ENCODE peak calls at places on chromosomes 13 and 19, in nine cellular contexts. One of them, this sample, is unnamed.

GRCh38 chr19:55590621-55591020 is 8.7 kb downstream of the FIZ1 start:
- DNase-seq in heart right ventricle: no peak
- DNase-seq in fibroblast of lung: no peak
- DNase-seq in uterus: no peak
- DNase-seq in foreskin fibroblast: peak
- DNase-seq in psoas muscle: no peak
- DNase-seq in Calu3: no peak
- DNase-seq in endothelial cell: no peak
- DNase-seq in breast epithelium: no peak
- DNase-seq in this sample: no peak

GRCh38 chr13:26487781-26488180 is 69.7 kb upstream of the WASF3 start:
- DNase-seq in fibroblast of lung: no peak
- DNase-seq in breast epithelium: no peak
- DNase-seq in foreskin fibroblast: no peak
- DNase-seq in endothelial cell: no peak
- DNase-seq in uterus: no peak
- DNase-seq in heart right ventricle: no peak
- DNase-seq in Calu3: no peak
- DNase-seq in psoas muscle: no peak
- DNase-seq in this sample: no peak

GRCh38 chr19:3609779-3610719 is 3.4 kb upstream of the TBXA2R start:
- DNase-seq in Calu3: no peak
- DNase-seq in endothelial cell: no peak
- DNase-seq in uterus: no peak
- DNase-seq in breast epithelium: no peak
- DNase-seq in fibroblast of lung: no peak
- DNase-seq in foreskin fibroblast: no peak
- DNase-seq in psoas muscle: no peak
- DNase-seq in heart right ventricle: peak
- DNase-seq in this sample: no peak

GRCh38 chr19:51066816-51067215 is 1.9 kb upstream of the KLK13 start:
- DNase-seq in fibroblast of lung: no peak
- DNase-seq in heart right ventricle: no peak
- DNase-seq in uterus: no peak
- DNase-seq in endothelial cell: no peak
- DNase-seq in breast epithelium: no peak
- DNase-seq in foreskin fibroblast: no peak
- DNase-seq in Calu3: no peak
- DNase-seq in psoas muscle: no peak
- DNase-seq in this sample: no peak

GRCh38 chr13:20090349-20090748 is 70.5 kb downstream of the GJA3 start:
- DNase-seq in psoas muscle: no peak
- DNase-seq in endothelial cell: no peak
- DNase-seq in fibroblast of lung: peak
- DNase-seq in breast epithelium: no peak
- DNase-seq in Calu3: no peak
- DNase-seq in uterus: no peak
- DNase-seq in foreskin fibroblast: no peak
- DNase-seq in heart right ventricle: no peak
- DNase-seq in this sample: no peak

GRCh38 chr19:30645946-30646577 is 273.9 kb downstream of the ZNF536 start:
- DNase-seq in fibroblast of lung: no peak
- DNase-seq in endothelial cell: no peak
- DNase-seq in psoas muscle: no peak
- DNase-seq in uterus: no peak
- DNase-seq in heart right ventricle: no peak
- DNase-seq in foreskin fibroblast: no peak
- DNase-seq in breast epithelium: no peak
- DNase-seq in Calu3: no peak
- DNase-seq in this sample: no peak

GRCh38 chr13:85690368-85690767 is 108.9 kb downstream of the SLITRK6 start:
- DNase-seq in fibroblast of lung: no peak
- DNase-seq in psoas muscle: no peak
- DNase-seq in heart right ventricle: no peak
- DNase-seq in uterus: no peak
- DNase-seq in foreskin fibroblast: no peak
- DNase-seq in breast epithelium: no peak
- DNase-seq in endothelial cell: no peak
- DNase-seq in Calu3: no peak
- DNase-seq in this sample: no peak

GRCh38 chr13:25872871-25873607 is 178.8 kb downstream of the SHISA2 start:
- DNase-seq in fibroblast of lung: no peak
- DNase-seq in psoas muscle: no peak
- DNase-seq in uterus: no peak
- DNase-seq in endothelial cell: no peak
- DNase-seq in breast epithelium: no peak
- DNase-seq in Calu3: no peak
- DNase-seq in foreskin fibroblast: no peak
- DNase-seq in heart right ventricle: no peak
- DNase-seq in this sample: no peak

GRCh38 chr13:25286308-25286968 is 850 bp downstream of the MTMR6 start:
- DNase-seq in fibroblast of lung: peak
- DNase-seq in psoas muscle: no peak
- DNase-seq in endothelial cell: peak
- DNase-seq in breast epithelium: no peak
- DNase-seq in foreskin fibroblast: peak
- DNase-seq in uterus: no peak
- DNase-seq in Calu3: no peak
- DNase-seq in heart right ventricle: no peak
- DNase-seq in this sample: no peak

GRCh38 chr13:27005976-27006518 is 165.6 kb downstream of the USP12 start:
- DNase-seq in endothelial cell: no peak
- DNase-seq in breast epithelium: no peak
- DNase-seq in fibroblast of lung: no peak
- DNase-seq in psoas muscle: no peak
- DNase-seq in Calu3: no peak
- DNase-seq in foreskin fibroblast: no peak
- DNase-seq in uterus: no peak
- DNase-seq in heart right ventricle: no peak
- DNase-seq in this sample: no peak

GRCh38 chr13:64798422-64798821 is 2431.7 kb downstream of the PCDH9 start:
- DNase-seq in breast epithelium: no peak
- DNase-seq in heart right ventricle: no peak
- DNase-seq in foreskin fibroblast: no peak
- DNase-seq in endothelial cell: no peak
- DNase-seq in fibroblast of lung: no peak
- DNase-seq in psoas muscle: no peak
- DNase-seq in uterus: no peak
- DNase-seq in Calu3: no peak
- DNase-seq in this sample: no peak

GRCh38 chr13:111505175-111505777 is 184.8 kb downstream of the TEX29 start:
- DNase-seq in Calu3: no peak
- DNase-seq in heart right ventricle: no peak
- DNase-seq in endothelial cell: peak
- DNase-seq in breast epithelium: peak
- DNase-seq in uterus: no peak
- DNase-seq in psoas muscle: no peak
- DNase-seq in foreskin fibroblast: no peak
- DNase-seq in fibroblast of lung: no peak
- DNase-seq in this sample: no peak
- TF ChIP-seq CTCF in Calu3: no peak
- TF ChIP-seq CTCF in heart right ventricle: peak
- TF ChIP-seq CTCF in endothelial cell: peak
- TF ChIP-seq CTCF in breast epithelium: no peak
- TF ChIP-seq CTCF in uterus: no peak
- TF ChIP-seq CTCF in psoas muscle: peak
- TF ChIP-seq CTCF in foreskin fibroblast: no peak
- TF ChIP-seq CTCF in fibroblast of lung: peak
- TF ChIP-seq CTCF in this sample: no peak

GRCh38 chr19:2207991-2208860 is 27.9 kb downstream of the PLEKHJ1 start:
- DNase-seq in fibroblast of lung: peak
- DNase-seq in heart right ventricle: peak
- DNase-seq in foreskin fibroblast: peak
- DNase-seq in endothelial cell: no peak
- DNase-seq in psoas muscle: peak
- DNase-seq in Calu3: no peak
- DNase-seq in uterus: no peak
- DNase-seq in breast epithelium: no peak
- DNase-seq in this sample: no peak
- TF ChIP-seq CTCF in fibroblast of lung: peak
- TF ChIP-seq CTCF in heart right ventricle: peak
- TF ChIP-seq CTCF in foreskin fibroblast: peak
- TF ChIP-seq CTCF in endothelial cell: no peak
- TF ChIP-seq CTCF in psoas muscle: no peak
- TF ChIP-seq CTCF in Calu3: no peak
- TF ChIP-seq CTCF in uterus: no peak
- TF ChIP-seq CTCF in breast epithelium: no peak
- TF ChIP-seq CTCF in this sample: no peak

DNA sequence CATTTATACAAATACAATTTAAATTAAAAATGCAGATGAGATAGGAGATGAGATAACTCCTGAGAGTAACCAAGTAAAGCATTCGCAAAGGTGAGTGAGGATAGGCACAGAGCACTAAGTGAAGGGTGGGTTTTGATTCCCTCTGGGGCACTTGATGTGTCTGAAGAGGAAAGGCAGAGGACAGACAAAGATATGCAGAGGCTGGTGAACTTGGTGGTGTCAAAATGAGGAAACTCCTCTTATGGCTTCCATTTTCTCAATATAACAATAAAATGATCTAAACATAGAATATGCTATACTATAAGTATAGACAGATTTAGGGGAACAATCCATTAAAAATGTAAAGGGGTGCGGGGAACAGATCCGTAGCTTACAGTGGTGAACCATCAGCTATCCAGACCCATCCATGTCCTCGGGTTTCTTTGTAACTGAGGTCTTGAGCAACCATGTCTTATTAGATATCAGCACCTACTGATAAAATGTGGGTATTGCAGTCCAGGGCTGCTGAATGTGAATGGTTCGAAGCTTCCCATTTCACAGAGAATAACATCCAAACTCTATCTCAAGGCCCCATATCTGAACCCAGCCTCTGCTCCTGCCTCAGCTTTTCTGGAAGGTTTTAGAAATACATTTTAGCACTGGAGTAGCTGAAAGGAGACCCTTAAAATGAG is 73.9 kb upstream of the SLC10A2 start:
- DNase-seq in Calu3: peak
- DNase-seq in uterus: no peak
- DNase-seq in fibroblast of lung: peak
- DNase-seq in endothelial cell: peak
- DNase-seq in foreskin fibroblast: peak
- DNase-seq in psoas muscle: no peak
- DNase-seq in breast epithelium: no peak
- DNase-seq in heart right ventricle: no peak
- DNase-seq in this sample: no peak
- TF ChIP-seq CTCF in Calu3: no peak
- TF ChIP-seq CTCF in uterus: no peak
- TF ChIP-seq CTCF in fibroblast of lung: peak
- TF ChIP-seq CTCF in endothelial cell: peak
- TF ChIP-seq CTCF in foreskin fibroblast: peak
- TF ChIP-seq CTCF in psoas muscle: peak
- TF ChIP-seq CTCF in breast epithelium: no peak
- TF ChIP-seq CTCF in heart right ventricle: peak
- TF ChIP-seq CTCF in this sample: no peak

GRCh38 chr19:11197291-11198174 is at the start of gene KANK2:
- DNase-seq in breast epithelium: peak
- DNase-seq in psoas muscle: peak
- DNase-seq in foreskin fibroblast: peak
- DNase-seq in heart right ventricle: peak
- DNase-seq in fibroblast of lung: peak
- DNase-seq in endothelial cell: peak
- DNase-seq in Calu3: peak
- DNase-seq in uterus: peak
- DNase-seq in this sample: peak
- TF ChIP-seq CTCF in breast epithelium: no peak
- TF ChIP-seq CTCF in psoas muscle: no peak
- TF ChIP-seq CTCF in foreskin fibroblast: no peak
- TF ChIP-seq CTCF in heart right ventricle: no peak
- TF ChIP-seq CTCF in fibroblast of lung: no peak
- TF ChIP-seq CTCF in endothelial cell: peak
- TF ChIP-seq CTCF in Calu3: no peak
- TF ChIP-seq CTCF in uterus: no peak
- TF ChIP-seq CTCF in this sample: no peak